ENCODE peak calls at places on chromosomes 3 and 15, in six cellular contexts. F is upper lobe of right lung, T is pancreas, C is aorta, G is body of pancreas, Y is ascending aorta. X is an unnamed sample.

GRCh38 chr15:95600367-95600766 is 730.1 kb upstream of the NR2F2 start:
- DNase-seq in F (no peak), T (no peak), C (no peak), G (no peak), Y (no peak), X (no peak)

GRCh38 chr15:70632079-70632850 is 131.1 kb downstream of the UACA start:
- DNase-seq in F (no peak), T (no peak), C (no peak), G (no peak), Y (no peak), X (no peak)

GRCh38 chr3:69855436-69856162 is 116.3 kb downstream of the MITF start:
- DNase-seq in F (no peak), T (no peak), C (no peak), G (peak; percentile 12), Y (no peak), X (no peak)

GRCh38 chr15:100559330-100559729 is 30.6 kb upstream of the CERS3 start:
- DNase-seq in F (no peak), T (no peak), C (no peak), G (no peak), Y (no peak), X (peak; percentile 37)

GRCh38 chr3:171390531-171390930 is 69.7 kb downstream of the TNIK start:
- DNase-seq in F (no peak), T (no peak), C (no peak), G (no peak), Y (no peak), X (no peak)

GRCh38 chr3:64187065-64187959 is 38.0 kb downstream of the PRICKLE2 start:
- DNase-seq in F (no peak), T (peak; percentile 81), C (peak; percentile 84), G (peak; percentile 89), Y (peak; percentile 35), X (peak; percentile 47)

GRCh38 chr3:155889212-155889611 is 18.8 kb downstream of the GMPS start:
- DNase-seq in F (no peak), T (no peak), C (no peak), G (no peak), Y (no peak), X (no peak)

GRCh38 chr3:72261566-72262564 is 476.9 kb upstream of the PROK2 start:
- DNase-seq in F (no peak), T (no peak), C (peak; percentile 80), G (no peak), Y (no peak), X (no peak)

GRCh38 chr3:123724306-123724705 is 139.5 kb upstream of the HACD2 start:
- DNase-seq in F (no peak), T (no peak), C (no peak), G (no peak), Y (no peak), X (no peak)

GRCh38 chr3:83074485-83074884 is 1313.0 kb upstream of the GBE1 start:
- DNase-seq in F (no peak), T (no peak), C (no peak), G (no peak), Y (no peak), X (no peak)

DNA sequence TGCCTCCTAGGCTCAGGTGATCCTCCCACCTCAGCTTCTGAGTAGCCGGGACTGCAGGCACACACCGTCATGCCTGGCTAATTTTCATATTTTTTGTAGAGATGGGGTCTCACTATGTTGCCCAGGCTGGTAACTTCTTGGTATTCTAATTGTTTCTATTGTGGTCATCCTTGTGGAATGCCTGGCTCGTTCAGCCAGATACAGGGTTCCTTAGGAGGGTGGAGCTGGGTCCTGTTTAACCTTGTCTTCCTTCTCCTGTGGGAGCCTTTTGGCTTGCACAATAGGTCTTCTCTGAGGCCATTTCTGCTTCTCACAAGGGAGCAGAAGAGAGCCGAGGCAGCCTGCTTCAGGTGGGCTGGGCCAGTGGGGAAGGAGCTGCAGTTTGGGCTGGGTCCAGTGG is 15.7 kb downstream of the PLEKHO2 start:
- DNase-seq in F (no peak), T (no peak), C (no peak), G (no peak), Y (no peak), X (no peak)
- H3K4me1 ChIP-seq in F (peaks cover 88% of the 10 kb centered on the region), T (no peaks in the 10 kb centered on the region), C (no peaks in the 10 kb centered on the region), G (peaks cover 17% of the 10 kb centered on the region), Y (peaks cover 27% of the 10 kb centered on the region), X (no peaks in the 10 kb centered on the region)

GRCh38 chr3:46888705-46889104 is 11.2 kb downstream of the PTH1R start:
- DNase-seq in F (no peak), T (no peak), C (no peak), G (no peak), Y (no peak), X (no peak)
- H3K4me1 ChIP-seq in F (peaks cover 22% of the 10 kb centered on the region), T (peaks cover 3% of the 10 kb centered on the region), C (no peaks in the 10 kb centered on the region), G (peaks cover 14% of the 10 kb centered on the region), Y (peaks cover 21% of the 10 kb centered on the region), X (no peaks in the 10 kb centered on the region)

GRCh38 chr15:64485796-64486195 is 25.4 kb downstream of the ZNF609 start:
- DNase-seq in F (no peak), T (no peak), C (no peak), G (no peak), Y (no peak), X (no peak)
- H3K4me1 ChIP-seq in F (no peaks in the 10 kb centered on the region), T (no peaks in the 10 kb centered on the region), C (no peaks in the 10 kb centered on the region), G (peaks cover 23% of the 10 kb centered on the region), Y (no peaks in the 10 kb centered on the region), X (no peaks in the 10 kb centered on the region)

GRCh38 chr3:152291649-152292066 is 22.9 kb downstream of the MBNL1 start:
- DNase-seq in F (no peak), T (no peak), C (no peak), G (no peak), Y (no peak), X (no peak)
- H3K4me1 ChIP-seq in F (peaks cover 72% of the 10 kb centered on the region), T (peaks cover 3% of the 10 kb centered on the region), C (peaks cover 8% of the 10 kb centered on the region), G (peaks cover 35% of the 10 kb centered on the region), Y (peaks cover 75% of the 10 kb centered on the region), X (peaks cover 10% of the 10 kb centered on the region)

DNA sequence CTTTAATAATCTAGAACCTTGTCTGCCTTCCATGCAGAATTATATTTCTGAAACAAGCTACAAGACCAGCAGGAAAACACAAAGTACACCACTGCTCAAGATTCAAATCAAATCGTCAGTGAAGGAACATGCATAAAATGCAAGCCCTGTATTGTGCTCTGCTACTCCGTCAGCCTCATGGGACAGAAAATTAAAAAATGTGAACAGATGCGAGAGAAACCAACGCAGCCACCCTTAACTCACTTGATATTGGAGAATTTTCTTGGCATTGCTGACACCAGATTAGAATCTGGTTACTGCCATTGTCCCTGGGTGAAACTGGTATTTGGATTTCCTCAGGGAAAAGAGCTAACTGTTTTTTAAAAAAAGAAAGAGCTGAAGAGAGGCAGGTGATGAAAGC is 23.6 kb downstream of the ANXA2 start:
- DNase-seq in F (no peak), T (no peak), C (no peak), G (no peak), Y (no peak), X (no peak)
- H3K4me1 ChIP-seq in F (peaks cover 63% of the 10 kb centered on the region), T (peaks cover 13% of the 10 kb centered on the region), C (peaks cover 15% of the 10 kb centered on the region), G (peaks cover 69% of the 10 kb centered on the region), Y (peaks cover 86% of the 10 kb centered on the region), X (no peaks in the 10 kb centered on the region)

GRCh38 chr15:59362339-59362738 is 10.3 kb downstream of the MYO1E start:
- DNase-seq in F (no peak), T (no peak), C (no peak), G (no peak), Y (no peak), X (no peak)
- H3K4me1 ChIP-seq in F (no peaks in the 10 kb centered on the region), T (no peaks in the 10 kb centered on the region), C (no peaks in the 10 kb centered on the region), G (no peaks in the 10 kb centered on the region), Y (peaks cover 10% of the 10 kb centered on the region), X (no peaks in the 10 kb centered on the region)

GRCh38 chr15:89099968-89100367 is 11.7 kb downstream of the ABHD2 start:
- DNase-seq in F (no peak), T (no peak), C (no peak), G (no peak), Y (no peak), X (no peak)
- H3K4me1 ChIP-seq in F (peaks cover 64% of the 10 kb centered on the region), T (peaks cover 61% of the 10 kb centered on the region), C (peaks cover 16% of the 10 kb centered on the region), G (peaks cover 91% of the 10 kb centered on the region), Y (peaks cover 93% of the 10 kb centered on the region), X (no peaks in the 10 kb centered on the region)